ENCODE peak calls at places on chromosomes 2 and 18, in four cellular contexts. I, C, P and G are unnamed samples.

GRCh38 chr2:8065191-8065590 is 616.7 kb upstream of the ID2 start:
- DNase-seq in I (no peak), C (no peak), P (no peak), G (no peak)

GRCh38 chr2:159617651-159618050 is 1.3 kb upstream of the BAZ2B start:
- DNase-seq in I (peak; percentile 21), C (no peak), P (no peak), G (no peak)

GRCh38 chr18:2337552-2338141 is 233.7 kb downstream of the METTL4 start:
- DNase-seq in I (peak; percentile 29), C (no peak), P (no peak), G (no peak)

GRCh38 chr2:111975819-111976218 is 77.4 kb downstream of the MERTK start:
- DNase-seq in I (no peak), C (no peak), P (no peak), G (no peak)

GRCh38 chr2:170815746-170816498 is 765 bp upstream of the GAD1 start:
- DNase-seq in I (peak; percentile 67), C (no peak), P (no peak), G (peak; percentile 70)

GRCh38 chr2:38619458-38620164 is 16.9 kb upstream of the HNRNPLL start:
- DNase-seq in I (no peak), C (no peak), P (no peak), G (no peak)

GRCh38 chr2:199131256-199131655 is 326.5 kb downstream of the SATB2 start:
- DNase-seq in I (no peak), C (no peak), P (no peak), G (no peak)

GRCh38 chr18:59556265-59556664 is 141.0 kb downstream of the CCBE1 start:
- DNase-seq in I (no peak), C (no peak), P (no peak), G (no peak)

GRCh38 chr2:206150168-206150567 is 9.1 kb downstream of the NDUFS1 start:
- DNase-seq in I (no peak), C (no peak), P (no peak), G (no peak)

GRCh38 chr18:34981487-34981886 is 59.7 kb upstream of the MAPRE2 start:
- DNase-seq in I (no peak), C (no peak), P (no peak), G (no peak)

GRCh38 chr2:233116946-233117345 is 56.8 kb downstream of the INPP5D start:
- DNase-seq in I (no peak), C (no peak), P (no peak), G (no peak)

GRCh38 chr2:54657664-54658083 is 65.8 kb upstream of the EML6 start:
- DNase-seq in I (peak; percentile 68), C (peak; percentile 54), P (no peak), G (no peak)

GRCh38 chr2:240431276-240431662 is 4.2 kb upstream of the GPC1 start:
- DNase-seq in I (no peak), C (peak; percentile 6), P (peak; percentile 64), G (no peak)

GRCh38 chr2:231597014-231597611 is 4.4 kb downstream of the TEX44 start:
- DNase-seq in I (no peak), C (no peak), P (no peak), G (peak; percentile 55)

GRCh38 chr2:145615626-145616025 is 1095.7 kb upstream of the ZEB2 start:
- DNase-seq in I (no peak), C (no peak), P (no peak), G (no peak)

GRCh38 chr2:96870631-96871255 is 863 bp upstream of the SEMA4C start:
- DNase-seq in I (peak; percentile 31), C (no peak), P (no peak), G (peak; percentile 58)

GRCh38 chr2:25339791-25340339 is 1.9 kb downstream of the DNMT3A start:
- DNase-seq in I (no peak), C (peak; percentile 32), P (no peak), G (peak; percentile 74)

GRCh38 chr2:64654993-64655666 is 1.4 kb upstream of the SERTAD2 start:
- DNase-seq in I (peak; percentile 45), C (no peak), P (no peak), G (no peak)

GRCh38 chr2:187855689-187856088 is 301.5 kb upstream of the TFPI start:
- DNase-seq in I (no peak), C (no peak), P (no peak), G (no peak)

GRCh38 chr2:15181092-15181745 is 379.9 kb downstream of the NBAS start:
- DNase-seq in I (no peak), C (no peak), P (no peak), G (no peak)

GRCh38 chr2:172083725-172084483 is 1.4 kb upstream of the DLX1 start:
- DNase-seq in I (no peak), C (no peak), P (no peak), G (no peak)

GRCh38 chr2:222805591-222806304 is 55.1 kb upstream of the ACSL3 start:
- DNase-seq in I (no peak), C (no peak), P (no peak), G (no peak)

GRCh38 chr2:172427990-172428840 is 829 bp downstream of the ITGA6 start:
- DNase-seq in I (peak; percentile 57), C (peak; percentile 26), P (peak; percentile 78), G (peak; percentile 22)

GRCh38 chr18:48539406-48540328 is 836 bp downstream of the CTIF start:
- DNase-seq in I (peak; percentile 39), C (peak; percentile 21), P (no peak), G (peak; percentile 58)

GRCh38 chr18:37254256-37254880 is 311.2 kb downstream of the CELF4 start:
- DNase-seq in I (no peak), C (no peak), P (no peak), G (no peak)

DNA sequence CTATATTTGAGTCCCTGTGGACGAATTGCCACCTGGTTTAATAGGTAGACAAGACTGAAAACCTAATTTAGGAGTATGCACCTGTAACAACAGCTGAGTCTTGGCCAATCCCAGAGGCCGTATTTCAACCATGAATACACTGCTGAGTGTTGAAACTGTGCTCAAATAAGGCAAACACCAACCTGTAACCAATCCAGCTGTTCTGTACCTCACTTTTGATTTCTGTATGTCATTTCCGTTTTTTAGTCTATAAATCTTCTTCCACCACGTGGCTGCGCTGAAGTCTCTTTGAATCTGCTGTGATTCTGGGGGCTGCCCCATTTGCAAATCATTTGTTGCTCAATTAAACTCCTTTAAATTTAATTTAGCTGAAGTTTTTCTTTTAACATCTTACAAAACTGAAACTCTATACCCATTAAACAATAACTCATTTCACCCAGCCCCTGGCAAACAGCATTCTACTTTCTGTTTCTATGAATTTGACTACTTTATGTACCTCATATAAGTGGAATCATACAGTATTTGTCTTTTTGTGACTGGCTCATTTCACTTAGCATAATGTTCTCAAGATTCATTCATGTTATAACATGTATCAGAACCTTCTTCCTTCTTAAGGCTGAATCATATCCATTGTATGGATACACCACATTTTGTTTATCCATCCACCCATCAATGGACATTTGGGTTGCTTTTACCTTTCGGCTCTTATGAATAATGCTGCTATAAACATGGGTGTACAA is 7.5 kb upstream of the YPEL5 start:
- DNase-seq in I (no peak), C (no peak), P (no peak), G (no peak)
- TF ChIP-seq EP300 in I (no peak), C (no peak), P (no peak), G (no peak)

GRCh38 chr2:119241205-119241532 is 17.5 kb downstream of the STEAP3 start:
- DNase-seq in I (no peak), C (no peak), P (no peak), G (no peak)

GRCh38 chr2:119243621-119244020 is 20.0 kb downstream of the STEAP3 start:
- DNase-seq in I (no peak), C (no peak), P (no peak), G (no peak)

GRCh38 chr2:119236796-119237195 is 13.2 kb downstream of the STEAP3 start:
- DNase-seq in I (no peak), C (no peak), P (no peak), G (no peak)

GRCh38 chr2:119242276-119243119 is 18.9 kb downstream of the STEAP3 start:
- DNase-seq in I (no peak), C (no peak), P (no peak), G (no peak)

GRCh38 chr2:119240311-119241204 is 16.9 kb downstream of the STEAP3 start:
- DNase-seq in I (peak; percentile 43), C (no peak), P (no peak), G (no peak)
- TF ChIP-seq EP300 in I (no peak), C (no peak), P (no peak), G (no peak)

GRCh38 chr2:30690126-30690561 is 117.1 kb downstream of the CAPN13 start:
- DNase-seq in I (no peak), C (no peak), P (no peak), G (peak; percentile 40)
- TF ChIP-seq EP300 in I (no peak), C (peak; percentile 26), P (peak; percentile 86), G (no peak)

GRCh38 chr2:164837807-164838206 is 3.8 kb downstream of the COBLL1 start:
- DNase-seq in I (no peak), C (no peak), P (no peak), G (no peak)
- TF ChIP-seq EP300 in I (no peak), C (no peak), P (no peak), G (no peak)

GRCh38 chr18:70030728-70031127 is 83.1 kb upstream of the CD226 start:
- DNase-seq in I (no peak), C (no peak), P (no peak), G (no peak)
- TF ChIP-seq EP300 in I (no peak), C (no peak), P (no peak), G (no peak)

GRCh38 chr2:175597286-175597685 is 404.8 kb downstream of the LNPK start:
- DNase-seq in I (no peak), C (no peak), P (no peak), G (no peak)

GRCh38 chr2:175601969-175602368 is 400.1 kb downstream of the LNPK start:
- DNase-seq in I (no peak), C (no peak), P (no peak), G (no peak)

GRCh38 chr2:175595139-175595538 is 406.9 kb downstream of the LNPK start:
- DNase-seq in I (no peak), C (no peak), P (no peak), G (no peak)

GRCh38 chr2:175605599-175605988 is 396.5 kb downstream of the LNPK start:
- DNase-seq in I (no peak), C (no peak), P (no peak), G (no peak)

DNA sequence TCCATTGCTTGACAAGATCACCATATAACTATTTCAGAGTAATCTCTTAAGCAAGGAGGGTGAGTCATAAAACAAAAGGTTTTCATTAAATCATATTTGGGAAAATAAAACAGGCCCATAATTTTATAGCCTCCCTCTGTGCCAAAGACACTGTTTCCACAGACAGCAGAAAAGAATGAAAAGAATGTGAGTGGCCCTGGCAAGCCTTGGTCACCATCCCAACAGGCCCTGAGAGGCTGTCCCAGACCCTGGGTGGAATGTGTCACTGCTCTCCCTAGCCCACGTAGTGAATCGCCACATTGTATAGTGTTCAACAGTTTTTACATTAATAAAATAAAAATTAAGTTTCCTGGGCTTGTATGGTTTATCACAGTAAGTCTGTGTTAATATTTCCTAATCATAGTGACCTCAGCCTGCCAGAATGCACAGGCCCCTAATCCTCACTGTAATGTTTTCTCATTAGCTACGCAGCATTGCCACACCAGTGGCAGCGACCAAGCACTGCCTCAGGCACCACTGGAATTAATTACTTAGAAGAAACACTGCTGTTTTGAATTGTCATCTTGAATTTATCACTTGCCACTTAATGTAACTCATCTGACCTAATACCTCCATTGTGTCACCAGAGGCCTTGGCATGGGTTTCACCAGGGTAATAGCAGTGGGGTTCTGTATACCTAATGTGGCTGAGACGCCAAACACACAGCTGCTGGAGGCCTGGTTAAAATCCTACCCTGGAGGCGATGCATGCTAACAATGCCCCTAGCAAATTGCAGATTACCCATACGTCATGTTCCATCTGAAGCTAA is 401.8 kb downstream of the LNPK start:
- DNase-seq in I (no peak), C (no peak), P (no peak), G (no peak)
- TF ChIP-seq EP300 in I (no peak), C (peak; percentile 42), P (no peak), G (no peak)

GRCh38 chr2:60440080-60440753 is 113.2 kb downstream of the BCL11A start:
- DNase-seq in I (no peak), C (no peak), P (no peak), G (no peak)
- TF ChIP-seq EP300 in I (no peak), C (no peak), P (no peak), G (no peak)